ENCODE peak calls at places on chromosomes 12 and 14, in four cellular contexts. One of them, this sample, is unnamed.

GRCh38 chr12:93884794-93885460 is 207.8 kb downstream of the CRADD start:
- DNase-seq in activated T-cell treated with anti-CD3 and anti-CD28 coated beads, Interleukin-2, amount 50 U/mL, for 72 hours: no peak
- DNase-seq in fibroblast of the aortic adventitia: peak
- DNase-seq in Calu3: no peak
- DNase-seq in this sample: no peak

GRCh38 chr12:27179399-27180214 is 64.5 kb upstream of the STK38L start:
- DNase-seq in activated T-cell treated with anti-CD3 and anti-CD28 coated beads, Interleukin-2, amount 50 U/mL, for 72 hours: peak
- DNase-seq in fibroblast of the aortic adventitia: peak
- DNase-seq in Calu3: peak
- DNase-seq in this sample: peak

GRCh38 chr14:69845787-69846186 is 33.4 kb upstream of the SMOC1 start:
- DNase-seq in activated T-cell treated with anti-CD3 and anti-CD28 coated beads, Interleukin-2, amount 50 U/mL, for 72 hours: no peak
- DNase-seq in fibroblast of the aortic adventitia: no peak
- DNase-seq in Calu3: no peak
- DNase-seq in this sample: no peak

GRCh38 chr14:71588028-71588427 is 344.2 kb upstream of the RGS6 start:
- DNase-seq in activated T-cell treated with anti-CD3 and anti-CD28 coated beads, Interleukin-2, amount 50 U/mL, for 72 hours: no peak
- DNase-seq in fibroblast of the aortic adventitia: peak
- DNase-seq in Calu3: no peak
- DNase-seq in this sample: no peak

GRCh38 chr14:55599250-55599879 is 19.4 kb downstream of the KTN1 start:
- DNase-seq in activated T-cell treated with anti-CD3 and anti-CD28 coated beads, Interleukin-2, amount 50 U/mL, for 72 hours: no peak
- DNase-seq in fibroblast of the aortic adventitia: no peak
- DNase-seq in Calu3: peak
- DNase-seq in this sample: peak

GRCh38 chr14:65258391-65258790 is 154.1 kb upstream of the FUT8 start:
- DNase-seq in activated T-cell treated with anti-CD3 and anti-CD28 coated beads, Interleukin-2, amount 50 U/mL, for 72 hours: no peak
- DNase-seq in fibroblast of the aortic adventitia: peak
- DNase-seq in Calu3: peak
- DNase-seq in this sample: no peak

GRCh38 chr14:91835920-91836843 is 31.2 kb downstream of the TC2N start:
- DNase-seq in activated T-cell treated with anti-CD3 and anti-CD28 coated beads, Interleukin-2, amount 50 U/mL, for 72 hours: peak
- DNase-seq in fibroblast of the aortic adventitia: no peak
- DNase-seq in Calu3: peak
- DNase-seq in this sample: peak

GRCh38 chr12:53123578-53124351 is 20.5 kb downstream of the SOAT2 start:
- DNase-seq in activated T-cell treated with anti-CD3 and anti-CD28 coated beads, Interleukin-2, amount 50 U/mL, for 72 hours: no peak
- DNase-seq in fibroblast of the aortic adventitia: peak
- DNase-seq in Calu3: no peak
- DNase-seq in this sample: no peak

GRCh38 chr12:132856581-132856980 is 27.9 kb upstream of the GOLGA3 start:
- DNase-seq in activated T-cell treated with anti-CD3 and anti-CD28 coated beads, Interleukin-2, amount 50 U/mL, for 72 hours: no peak
- DNase-seq in fibroblast of the aortic adventitia: no peak
- DNase-seq in Calu3: no peak
- DNase-seq in this sample: no peak

GRCh38 chr14:96148631-96149030 is 56.0 kb upstream of the BDKRB2 start:
- DNase-seq in activated T-cell treated with anti-CD3 and anti-CD28 coated beads, Interleukin-2, amount 50 U/mL, for 72 hours: no peak
- DNase-seq in fibroblast of the aortic adventitia: no peak
- DNase-seq in Calu3: no peak
- DNase-seq in this sample: no peak

GRCh38 chr12:132276720-132277373 is 52.5 kb downstream of the GALNT9 start:
- DNase-seq in activated T-cell treated with anti-CD3 and anti-CD28 coated beads, Interleukin-2, amount 50 U/mL, for 72 hours: no peak
- DNase-seq in fibroblast of the aortic adventitia: no peak
- DNase-seq in Calu3: no peak
- DNase-seq in this sample: no peak

GRCh38 chr12:92629349-92630065 is 73.3 kb upstream of the PLEKHG7 start:
- DNase-seq in activated T-cell treated with anti-CD3 and anti-CD28 coated beads, Interleukin-2, amount 50 U/mL, for 72 hours: no peak
- DNase-seq in fibroblast of the aortic adventitia: peak
- DNase-seq in Calu3: no peak
- DNase-seq in this sample: no peak

GRCh38 chr14:69282448-69282847 is 22.5 kb downstream of the GALNT16 start:
- DNase-seq in activated T-cell treated with anti-CD3 and anti-CD28 coated beads, Interleukin-2, amount 50 U/mL, for 72 hours: no peak
- DNase-seq in fibroblast of the aortic adventitia: no peak
- DNase-seq in Calu3: no peak
- DNase-seq in this sample: no peak

GRCh38 chr12:65252515-65252914 is 26.0 kb upstream of the MSRB3 start:
- DNase-seq in activated T-cell treated with anti-CD3 and anti-CD28 coated beads, Interleukin-2, amount 50 U/mL, for 72 hours: no peak
- DNase-seq in fibroblast of the aortic adventitia: no peak
- DNase-seq in Calu3: no peak
- DNase-seq in this sample: no peak

GRCh38 chr12:84148335-84148734 is 764.3 kb downstream of the SLC6A15 start:
- DNase-seq in activated T-cell treated with anti-CD3 and anti-CD28 coated beads, Interleukin-2, amount 50 U/mL, for 72 hours: no peak
- DNase-seq in fibroblast of the aortic adventitia: no peak
- DNase-seq in Calu3: no peak
- DNase-seq in this sample: no peak

GRCh38 chr12:82877963-82878362 is 191.3 kb downstream of the TMTC2 start:
- DNase-seq in activated T-cell treated with anti-CD3 and anti-CD28 coated beads, Interleukin-2, amount 50 U/mL, for 72 hours: no peak
- DNase-seq in fibroblast of the aortic adventitia: no peak
- DNase-seq in Calu3: no peak
- DNase-seq in this sample: no peak